ENCODE peak calls at places on chromosomes 12 and 14, in four cellular contexts. R, J, L and Z are unnamed samples.
A peak's percentile ranks its signal among the peaks of the same experiment; 100 is the strongest.

GRCh38 chr12:51382173-51382572 is 9.0 kb downstream of the GALNT6 start:
- DNase-seq in R (no peak), J (no peak), L (no peak), Z (no peak)

GRCh38 chr14:49586673-49587460 is 687 bp upstream of the RPS29 start:
- DNase-seq in R (peak; percentile 67), J (peak; percentile 28), L (peak; percentile 54), Z (no peak)

GRCh38 chr14:90137807-90138206 is 76.0 kb downstream of the KCNK13 start:
- DNase-seq in R (no peak), J (no peak), L (no peak), Z (no peak)

GRCh38 chr12:117347588-117347987 is 13.8 kb downstream of the NOS1 start:
- DNase-seq in R (no peak), J (no peak), L (no peak), Z (no peak)

GRCh38 chr12:57476162-57476992 is 3.3 kb downstream of the ARHGAP9 start:
- DNase-seq in R (no peak), J (no peak), L (peak; percentile 78), Z (peak; percentile 77)

GRCh38 chr14:68306265-68306933 is 486.5 kb downstream of the ZFP36L1 start:
- DNase-seq in R (peak; percentile 96), J (no peak), L (no peak), Z (no peak)

GRCh38 chr12:79058342-79058741 is 193.8 kb downstream of the SYT1 start:
- DNase-seq in R (no peak), J (no peak), L (no peak), Z (no peak)

GRCh38 chr14:102758087-102758486 is 19.2 kb upstream of the TRAF3 start:
- DNase-seq in R (no peak), J (no peak), L (no peak), Z (no peak)

GRCh38 chr12:109744026-109744425 is 30.4 kb downstream of the FAM222A start:
- DNase-seq in R (no peak), J (no peak), L (no peak), Z (no peak)

GRCh38 chr14:37546621-37547447 is 48.2 kb downstream of the FOXA1 start:
- DNase-seq in R (no peak), J (no peak), L (no peak), Z (no peak)

GRCh38 chr14:71694888-71695505 is 237.2 kb upstream of the RGS6 start:
- DNase-seq in R (no peak), J (no peak), L (no peak), Z (no peak)

GRCh38 chr12:66708704-66709443 is 30.0 kb upstream of the GRIP1 start:
- DNase-seq in R (no peak), J (no peak), L (no peak), Z (no peak)

GRCh38 chr14:102652194-102652593 is 59.7 kb downstream of the RCOR1 start:
- DNase-seq in R (no peak), J (no peak), L (no peak), Z (no peak)

GRCh38 chr12:20272801-20273200 is 95.5 kb upstream of the PDE3A start:
- DNase-seq in R (no peak), J (no peak), L (no peak), Z (no peak)

GRCh38 chr14:99731536-99732435 is 47.7 kb downstream of the CYP46A1 start:
- DNase-seq in R (no peak), J (no peak), L (no peak), Z (no peak)

GRCh38 chr12:91072931-91073330 is 15.1 kb upstream of the KERA start:
- DNase-seq in R (no peak), J (no peak), L (no peak), Z (no peak)

DNA sequence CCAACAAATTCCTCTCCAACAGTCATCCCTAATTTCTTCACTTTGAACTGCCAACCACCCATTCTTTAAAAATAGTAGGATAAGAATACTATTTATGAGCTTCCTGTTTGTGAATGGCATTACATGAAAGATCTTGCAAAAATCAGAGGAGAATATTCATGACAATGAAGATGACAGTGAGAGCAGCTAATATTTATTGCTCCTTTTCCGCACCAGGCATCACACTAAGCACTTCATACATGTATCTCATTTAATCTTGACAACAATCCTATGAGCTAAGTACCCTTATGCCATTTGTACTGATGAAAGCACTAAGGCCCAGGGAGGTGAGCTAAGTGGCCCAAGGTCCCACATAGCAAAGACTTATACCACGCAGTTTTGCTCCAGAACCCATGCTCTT is 37.3 kb upstream of the CAPRIN2 start:
- DNase-seq in R (no peak), J (no peak), L (no peak), Z (no peak)
- TF ChIP-seq SPI1 in R (no peak), J (no peak), L (no peak), Z (no peak)

GRCh38 chr12:1606021-1606622 is 11.7 kb upstream of the FBXL14 start:
- DNase-seq in R (peak; percentile 74), J (peak; percentile 71), L (peak; percentile 77), Z (no peak)
- TF ChIP-seq POLR2AphosphoS5 in R (peak; percentile 67), J (peak; percentile 27), L (no peak), Z (peak; percentile 54)

GRCh38 chr12:28710882-28711281 is 438.2 kb upstream of the FAR2 start:
- DNase-seq in R (no peak), J (no peak), L (no peak), Z (no peak)
- TF ChIP-seq SPI1 in R (no peak), J (no peak), L (no peak), Z (no peak)

GRCh38 chr12:68903511-68903910 is 29.5 kb downstream of the CPM start:
- DNase-seq in R (no peak), J (no peak), L (no peak), Z (no peak)

GRCh38 chr12:68899251-68899771 is 33.7 kb downstream of the CPM start:
- DNase-seq in R (no peak), J (no peak), L (no peak), Z (no peak)

GRCh38 chr12:68901145-68901544 is 31.8 kb downstream of the CPM start:
- DNase-seq in R (no peak), J (no peak), L (no peak), Z (no peak)

GRCh38 chr12:68900241-68900640 is 32.7 kb downstream of the CPM start:
- DNase-seq in R (no peak), J (no peak), L (no peak), Z (no peak)

DNA sequence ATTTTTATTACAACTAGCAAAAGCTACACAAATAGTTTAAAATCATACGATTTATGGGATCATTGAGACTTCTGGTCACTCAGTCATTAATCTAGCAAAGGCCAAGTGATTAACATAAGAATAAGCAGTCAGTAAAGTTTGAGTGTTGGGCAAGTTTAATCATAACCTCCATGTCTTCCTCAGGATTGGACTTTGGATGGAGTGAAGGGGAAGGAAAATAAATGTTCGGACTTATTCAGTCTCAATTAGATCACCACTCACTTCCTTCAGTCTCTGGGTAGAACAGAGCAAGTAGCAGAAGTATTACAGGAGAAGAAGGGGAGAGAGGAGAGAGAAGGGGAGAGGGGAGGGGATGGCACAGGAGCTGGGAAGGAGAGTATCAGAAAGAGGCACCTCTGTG is 31.4 kb downstream of the CPM start:
- DNase-seq in R (no peak), J (no peak), L (no peak), Z (no peak)
- TF ChIP-seq POLR2AphosphoS5 in R (no peak), J (no peak), L (no peak), Z (no peak)